ENCODE peak calls at places on chromosomes 2 and 18, in eight cellular contexts. R, K, E, U, N, B, T and G are unnamed samples.

GRCh38 chr2:178241852-178242551 is 47.7 kb downstream of the OSBPL6 start:
- DNase-seq in R (peak), K (peak), E (peak), U (peak), N (no peak), B (peak), T (no peak), G (peak)

GRCh38 chr2:47336259-47337238 is 66.4 kb upstream of the MSH2 start:
- DNase-seq in R (no peak), K (peak), E (no peak), U (no peak), N (no peak), B (no peak), T (no peak), G (no peak)

GRCh38 chr2:150134223-150134858 is 353.1 kb downstream of the RND3 start:
- DNase-seq in R (no peak), K (no peak), E (no peak), U (no peak), N (no peak), B (peak), T (no peak), G (no peak)

GRCh38 chr2:132404056-132404455 is 12.5 kb upstream of the GPR39 start:
- DNase-seq in R (no peak), K (no peak), E (no peak), U (peak), N (no peak), B (no peak), T (no peak), G (no peak)

GRCh38 chr18:60936101-60936500 is 397.1 kb upstream of the CDH20 start:
- DNase-seq in R (no peak), K (no peak), E (no peak), U (no peak), N (no peak), B (no peak), T (no peak), G (no peak)

GRCh38 chr2:120134263-120134662 is 88.9 kb downstream of the TMEM185B start:
- DNase-seq in R (peak), K (no peak), E (peak), U (peak), N (no peak), B (peak), T (no peak), G (peak)

GRCh38 chr18:32446780-32447179 is 23.9 kb downstream of the GAREM1 start:
- DNase-seq in R (no peak), K (no peak), E (no peak), U (no peak), N (no peak), B (no peak), T (no peak), G (no peak)

GRCh38 chr18:8176105-8176504 is 433.1 kb upstream of the RAB12 start:
- DNase-seq in R (no peak), K (no peak), E (no peak), U (no peak), N (no peak), B (no peak), T (no peak), G (no peak)

GRCh38 chr18:70636991-70637390 is 348.1 kb downstream of the SOCS6 start:
- DNase-seq in R (peak), K (no peak), E (peak), U (no peak), N (no peak), B (no peak), T (no peak), G (no peak)

DNA sequence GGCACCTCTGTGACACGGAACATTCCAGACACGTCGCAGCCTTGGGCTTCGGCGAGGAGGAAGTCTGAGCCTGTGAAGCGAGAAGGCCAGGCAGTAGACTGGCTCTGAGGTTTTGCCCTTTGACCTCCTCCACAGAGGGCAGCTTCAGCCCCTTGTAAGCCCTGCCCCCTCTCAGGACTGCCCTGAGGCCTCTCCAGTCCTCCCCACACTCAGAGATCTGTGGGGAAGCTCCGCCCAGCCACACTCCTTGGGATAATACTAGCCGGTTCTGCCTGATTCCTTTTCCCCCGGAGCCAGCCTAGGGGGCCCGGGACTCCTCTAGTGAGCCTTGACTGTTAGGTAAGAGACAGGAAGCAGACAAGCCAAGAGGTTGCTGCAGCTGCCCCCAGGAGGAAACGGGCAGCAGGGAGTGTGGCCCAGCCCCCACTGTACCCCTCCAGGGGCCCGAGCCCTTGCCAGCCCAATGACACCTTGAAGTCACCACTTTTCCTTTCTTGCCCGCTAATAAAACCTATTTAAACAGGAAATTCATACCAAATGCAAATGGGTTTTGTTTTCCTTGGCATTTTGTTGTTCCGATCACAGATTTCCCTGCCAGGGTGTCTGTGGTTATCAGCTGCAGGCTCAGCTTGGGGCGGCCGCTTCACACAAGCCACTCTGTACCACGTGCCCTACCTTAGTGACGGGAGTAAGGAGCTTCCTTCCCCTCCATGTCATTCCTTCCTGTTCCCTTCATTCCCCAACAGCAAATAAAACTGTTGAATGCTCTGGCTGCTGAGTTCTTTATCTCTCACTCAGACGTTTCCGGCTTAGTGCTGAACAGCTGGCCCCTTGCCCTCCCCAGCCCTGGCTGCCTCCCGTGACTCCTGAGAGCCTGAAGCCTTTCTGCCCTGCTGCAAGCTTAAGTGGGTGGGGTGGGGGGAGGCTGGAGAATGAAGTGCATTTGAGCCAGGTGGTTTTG is 124.7 kb downstream of the CABLES1 start:
- DNase-seq in R (peak), K (peak), E (peak), U (peak), N (peak), B (peak), T (peak), G (no peak)
- H3K4me3 ChIP-seq in R (no peak), K (no peak), E (peak), U (no peak), N (peak), B (peak), T (peak), G (peak)

DNA sequence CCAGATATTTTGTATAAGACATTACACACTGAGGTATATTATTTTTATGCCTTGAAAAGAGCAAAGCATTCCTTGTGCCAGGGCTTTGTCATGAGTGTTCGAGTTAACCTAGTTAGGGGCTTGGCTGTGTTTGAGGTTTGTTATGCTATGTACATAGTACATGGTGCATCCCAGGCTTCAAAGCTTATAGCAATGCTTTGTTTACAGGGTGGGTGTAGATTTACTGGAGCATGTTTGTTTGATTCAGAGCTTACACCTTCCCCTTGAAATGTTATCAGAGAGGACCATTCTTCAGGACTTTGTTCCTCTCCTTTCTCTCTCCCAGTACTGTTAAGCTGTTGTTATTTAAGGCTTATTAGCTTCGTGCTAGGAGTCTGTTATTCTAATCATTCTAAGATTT is 738.7 kb upstream of the LRRTM4 start:
- DNase-seq in R (no peak), K (no peak), E (no peak), U (no peak), N (no peak), B (no peak), T (no peak), G (no peak)
- H3K4me3 ChIP-seq in R (no peak), K (no peak), E (no peak), U (no peak), N (no peak), B (no peak), T (no peak), G (no peak)

DNA sequence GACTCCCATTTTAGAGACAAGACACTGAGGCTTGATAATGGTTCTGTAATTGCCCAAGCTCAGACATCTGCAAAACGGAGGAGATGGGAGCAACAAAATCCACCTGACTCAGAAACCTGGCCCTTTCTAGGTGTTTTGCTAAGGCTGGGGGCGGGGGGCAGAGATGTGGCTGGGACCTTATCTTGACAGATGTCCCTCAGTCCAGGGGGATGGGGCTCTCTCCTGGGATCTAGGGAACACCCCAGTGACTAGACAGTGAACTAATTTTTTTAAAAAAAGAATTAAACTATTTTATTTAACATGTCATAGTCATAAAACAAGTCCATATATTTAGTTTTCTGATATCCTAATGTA is 32.0 kb upstream of the HAAO start:
- DNase-seq in R (no peak), K (no peak), E (no peak), U (no peak), N (no peak), B (no peak), T (no peak), G (no peak)
- H3K4me3 ChIP-seq in R (no peak), K (no peak), E (no peak), U (no peak), N (no peak), B (no peak), T (no peak), G (no peak)

DNA sequence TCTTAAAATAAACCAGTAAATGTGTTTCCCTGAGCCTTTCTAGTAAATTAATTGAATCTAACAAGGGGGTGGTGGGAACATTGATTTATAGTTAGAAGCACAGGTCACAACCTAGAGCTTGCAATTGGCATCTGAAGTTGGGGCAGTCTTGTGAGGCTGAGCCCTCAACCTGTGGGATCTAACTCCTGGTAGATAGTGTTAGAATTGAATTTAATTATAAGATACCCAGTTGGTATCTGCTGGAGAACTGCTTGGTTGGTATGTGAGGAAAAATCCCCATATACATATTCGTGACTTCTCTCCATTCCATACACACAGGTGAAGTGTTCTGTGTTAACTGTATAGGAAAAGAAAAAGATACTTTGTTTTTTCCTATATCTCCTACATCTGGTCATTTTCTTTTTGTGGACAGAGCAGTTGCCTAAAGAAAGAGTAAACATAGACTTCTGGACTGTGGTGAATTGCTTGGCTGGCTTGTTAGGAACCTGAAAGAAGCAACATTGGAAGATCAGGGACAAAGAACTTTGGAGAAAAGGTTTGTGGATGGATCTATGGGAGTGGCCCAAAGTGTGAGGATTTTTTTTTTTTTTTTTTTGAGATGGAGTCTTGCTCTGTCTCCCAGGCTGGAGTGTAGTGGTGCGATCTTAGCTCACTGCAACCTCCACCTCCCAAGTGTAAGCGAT is 36.7 kb downstream of the THNSL2 start:
- DNase-seq in R (no peak), K (no peak), E (no peak), U (no peak), N (no peak), B (no peak), T (no peak), G (no peak)
- H3K4me3 ChIP-seq in R (no peak), K (no peak), E (no peak), U (no peak), N (no peak), B (no peak), T (no peak), G (no peak)

GRCh38 chr18:3508576-3509559 is 58.9 kb downstream of the TGIF1 start:
- DNase-seq in R (no peak), K (no peak), E (no peak), U (peak), N (no peak), B (no peak), T (no peak), G (no peak)
- H3K4me3 ChIP-seq in R (no peak), K (no peak), E (no peak), U (no peak), N (no peak), B (no peak), T (no peak), G (no peak)

GRCh38 chr2:54000524-54000923 is 29.7 kb upstream of the PSME4 start:
- DNase-seq in R (peak), K (peak), E (no peak), U (no peak), N (no peak), B (peak), T (no peak), G (no peak)

GRCh38 chr2:53991948-53992347 is 21.2 kb upstream of the PSME4 start:
- DNase-seq in R (no peak), K (no peak), E (no peak), U (no peak), N (no peak), B (no peak), T (no peak), G (no peak)

GRCh38 chr2:54000122-54000521 is 29.3 kb upstream of the PSME4 start:
- DNase-seq in R (no peak), K (no peak), E (no peak), U (no peak), N (no peak), B (no peak), T (no peak), G (no peak)

GRCh38 chr2:53998834-53999233 is 28.0 kb upstream of the PSME4 start:
- DNase-seq in R (no peak), K (no peak), E (no peak), U (no peak), N (no peak), B (no peak), T (no peak), G (no peak)

GRCh38 chr2:53994735-53995538 is 24.1 kb upstream of the PSME4 start:
- DNase-seq in R (no peak), K (no peak), E (no peak), U (no peak), N (no peak), B (no peak), T (no peak), G (no peak)
- H3K4me3 ChIP-seq in R (no peak), K (no peak), E (no peak), U (no peak), N (no peak), B (no peak), T (no peak), G (no peak)

DNA sequence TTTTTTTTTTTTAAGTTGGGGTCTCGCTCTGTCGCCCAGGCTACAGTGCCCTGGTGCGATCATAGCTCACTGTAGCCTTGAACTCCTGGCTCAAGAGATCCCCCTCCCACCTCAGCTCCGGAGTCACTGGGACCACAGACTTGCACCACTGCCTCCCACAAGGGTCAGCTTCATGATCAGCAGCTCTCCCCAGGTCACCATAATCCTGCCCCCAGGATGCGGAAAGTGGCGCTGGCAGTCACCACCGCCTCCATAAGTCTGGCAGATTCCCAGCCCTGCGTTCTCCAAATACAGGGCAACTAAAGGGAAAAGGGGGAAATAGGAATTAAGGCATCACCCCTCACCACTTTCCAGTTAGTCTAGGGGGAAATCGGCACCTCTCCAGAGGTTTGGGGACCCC is 5.2 kb upstream of the ARID5A start:
- DNase-seq in R (no peak), K (no peak), E (no peak), U (no peak), N (no peak), B (no peak), T (no peak), G (no peak)
- H3K4me3 ChIP-seq in R (no peak), K (no peak), E (peak), U (no peak), N (no peak), B (no peak), T (peak), G (peak)

GRCh38 chr18:28178720-28179119 is 1.8 kb upstream of the CDH2 start:
- DNase-seq in R (peak), K (no peak), E (peak), U (peak), N (peak), B (peak), T (no peak), G (no peak)
- H3K4me3 ChIP-seq in R (no peak), K (no peak), E (peak), U (no peak), N (peak), B (peak), T (no peak), G (peak)